ENCODE peak calls at places on chromosomes 16 and 17, in nine cellular contexts. X is CD8-positive, alpha-beta T cell; L is mucosa of gallbladder; E is GF-D8; V is stimulated activated CD8-positive, alpha-beta memory T cell treated with anti-CD3 and anti-CD28 coated beads, Interleukin-7, amount 100 ng/mL, for 48 hours; I is NCI-H2029; S is A549; R is activated gamma-delta T cell treated with Interleukin-2 at 50 U/mL for 16 hours; J is mesenteric fat pad. T is an unnamed sample.

GRCh38 chr17:33521784-33522183 is 228.7 kb upstream of the ASIC2 start:
- DNase-seq in X (no peak), L (no peak), E (no peak), V (no peak), I (no peak), S (no peak), R (no peak), J (no peak), T (no peak)

GRCh38 chr16:89065445-89065795 is 28.2 kb upstream of the ACSF3 start:
- DNase-seq in X (no peak), L (no peak), E (no peak), V (no peak), I (no peak), S (no peak), R (no peak), J (no peak), T (no peak)

GRCh38 chr17:34300652-34301390 is 15.3 kb downstream of the CCL11 start:
- DNase-seq in X (no peak), L (no peak), E (no peak), V (no peak), I (no peak), S (no peak), R (no peak), J (no peak), T (no peak)

GRCh38 chr17:73068322-73069153 is 23.9 kb downstream of the SLC39A11 start:
- DNase-seq in X (no peak), L (no peak), E (peak), V (no peak), I (no peak), S (peak), R (no peak), J (no peak), T (no peak)

GRCh38 chr16:1820096-1820972 is 6.3 kb downstream of the HAGH start:
- DNase-seq in X (no peak), L (no peak), E (no peak), V (no peak), I (no peak), S (no peak), R (no peak), J (no peak), T (no peak)

GRCh38 chr16:59848314-59848713 is 1114.2 kb upstream of the GOT2 start:
- DNase-seq in X (no peak), L (peak), E (no peak), V (no peak), I (no peak), S (no peak), R (no peak), J (no peak), T (no peak)

GRCh38 chr17:49992191-49992932 is 2.7 kb downstream of the DLX3 start:
- DNase-seq in X (no peak), L (no peak), E (no peak), V (no peak), I (no peak), S (no peak), R (no peak), J (peak), T (no peak)

GRCh38 chr16:47660540-47660939 is 199.4 kb downstream of the PHKB start:
- DNase-seq in X (no peak), L (no peak), E (no peak), V (no peak), I (no peak), S (no peak), R (no peak), J (no peak), T (no peak)

GRCh38 chr17:43958953-43959352 is 5.2 kb upstream of the PYY start:
- DNase-seq in X (no peak), L (no peak), E (no peak), V (no peak), I (no peak), S (no peak), R (no peak), J (no peak), T (no peak)

GRCh38 chr17:36937961-36938565 is 788 bp downstream of the LHX1 start:
- DNase-seq in X (no peak), L (no peak), E (peak), V (no peak), I (no peak), S (no peak), R (no peak), J (no peak), T (no peak)

GRCh38 chr17:835263-835662 is 53.1 kb downstream of the MRM3 start:
- DNase-seq in X (no peak), L (peak), E (no peak), V (no peak), I (no peak), S (no peak), R (no peak), J (no peak), T (no peak)

GRCh38 chr16:77759821-77760220 is 28.5 kb upstream of the VAT1L start:
- DNase-seq in X (no peak), L (no peak), E (no peak), V (no peak), I (no peak), S (no peak), R (no peak), J (no peak), T (no peak)

GRCh38 chr17:72362466-72363335 is 241.9 kb downstream of the SOX9 start:
- DNase-seq in X (no peak), L (no peak), E (no peak), V (no peak), I (no peak), S (peak), R (no peak), J (no peak), T (no peak)

GRCh38 chr16:31529398-31530312 is 2.0 kb downstream of the AHSP start:
- DNase-seq in X (no peak), L (no peak), E (no peak), V (no peak), I (no peak), S (no peak), R (no peak), J (no peak), T (no peak)

GRCh38 chr16:12675852-12676251 is 127.8 kb downstream of the CPPED1 start:
- DNase-seq in X (no peak), L (no peak), E (no peak), V (no peak), I (no peak), S (peak), R (no peak), J (no peak), T (no peak)

GRCh38 chr17:19398301-19399181 is 11.6 kb upstream of the MFAP4 start:
- DNase-seq in X (no peak), L (no peak), E (no peak), V (no peak), I (peak), S (peak), R (no peak), J (peak), T (no peak)

GRCh38 chr17:29568331-29569244 is at the start of gene TP53I13:
- DNase-seq in X (peak), L (peak), E (peak), V (no peak), I (peak), S (peak), R (peak), J (peak), T (peak)

GRCh38 chr17:36149296-36149820 is 27.1 kb downstream of the TBC1D3B start:
- DNase-seq in X (no peak), L (peak), E (no peak), V (no peak), I (no peak), S (peak), R (no peak), J (no peak), T (no peak)

GRCh38 chr17:4533522-4534502 is 21.4 kb downstream of the MYBBP1A start:
- DNase-seq in X (no peak), L (peak), E (no peak), V (no peak), I (no peak), S (peak), R (no peak), J (no peak), T (no peak)

GRCh38 chr17:78141437-78142112 is 4.6 kb upstream of the C17orf99 start:
- DNase-seq in X (no peak), L (no peak), E (no peak), V (no peak), I (no peak), S (no peak), R (no peak), J (no peak), T (no peak)